ENCODE peak calls at places on chromosomes 11 and 22, in four cellular contexts. Y, P, B and R are unnamed samples. For H3F3A, the result is how much of the 10 kb centered on the place peaks cover.

GRCh38 chr11:117290809-117291396 is at the start of gene BACE1-AS:
- DNase-seq in P (no peak), B (no peak), Y (no peak), R (no peak)

GRCh38 chr11:38460901-38461300 is 1862.9 kb upstream of the RAG2 start:
- DNase-seq in P (peak), B (peak), Y (peak), R (no peak)

GRCh38 chr11:75782540-75783263 is 14.1 kb downstream of the DGAT2 start:
- DNase-seq in P (no peak), Y (no peak), B (peak), R (no peak)

GRCh38 chr11:74278721-74279148 is 32.7 kb downstream of the P4HA3 start:
- DNase-seq in P (peak), B (peak), Y (no peak), R (no peak)

GRCh38 chr11:6607190-6607635 is 3.6 kb downstream of the ILK start:
- DNase-seq in B (no peak), P (no peak), Y (no peak), R (no peak)

GRCh38 chr11:86983071-86983488 is 27.9 kb upstream of the FZD4 start:
- DNase-seq in Y (no peak), B (peak), P (peak), R (no peak)

GRCh38 chr11:130782361-130783221 is 133.7 kb downstream of the SNX19 start:
- DNase-seq in B (peak), P (peak), Y (peak), R (no peak)

GRCh38 chr22:40204331-40205116 is 26.8 kb downstream of the TNRC6B start:
- DNase-seq in B (no peak), Y (no peak), P (no peak), R (peak)

GRCh38 chr11:75526192-75526541 is 426 bp upstream of the GDPD5 start:
- DNase-seq in B (no peak), P (no peak), Y (no peak), R (no peak)

GRCh38 chr11:86459682-86460460 is 85.2 kb downstream of the CCDC81 start:
- DNase-seq in P (peak), B (peak), Y (peak), R (peak)

GRCh38 chr11:126149759-126150236 is 61.7 kb downstream of the RPUSD4 start:
- DNase-seq in P (no peak), B (no peak), Y (no peak), R (no peak)

GRCh38 chr11:69530278-69531070 is 49.0 kb downstream of the LINC01488 start:
- DNase-seq in P (no peak), B (no peak), Y (no peak), R (no peak)

GRCh38 chr11:76148207-76148606 is 58.1 kb downstream of the WNT11 start:
- DNase-seq in P (no peak), Y (no peak), B (peak), R (no peak)

GRCh38 chr11:25755918-25756584 is 575.9 kb upstream of the ANO3 start:
- DNase-seq in B (no peak), Y (no peak), P (no peak), R (no peak)

GRCh38 chr22:44669725-44670027 is 32.3 kb upstream of the PRR5 start:
- DNase-seq in Y (peak), P (no peak), B (no peak), R (peak)

GRCh38 chr11:38680746-38681145 is 2082.7 kb upstream of the RAG2 start:
- DNase-seq in P (peak), B (peak), Y (no peak), R (no peak)

GRCh38 chr11:92322225-92322624 is 97.6 kb downstream of the FAT3 start:
- DNase-seq in B (peak), P (no peak), Y (no peak), R (no peak)

GRCh38 chr22:38481871-38482332 is 14.0 kb downstream of the KDELR3 start:
- DNase-seq in B (no peak), P (no peak), Y (no peak), R (no peak)

GRCh38 chr22:38485783-38486182 is 17.9 kb downstream of the KDELR3 start:
- DNase-seq in Y (no peak), B (no peak), P (no peak), R (no peak)

GRCh38 chr22:38481162-38481870 is 13.4 kb downstream of the KDELR3 start:
- DNase-seq in B (no peak), P (no peak), Y (no peak), R (no peak)

GRCh38 chr22:38484244-38484643 is 16.3 kb downstream of the KDELR3 start:
- DNase-seq in Y (no peak), P (no peak), B (no peak), R (no peak)

GRCh38 chr22:38482662-38483308 is 14.9 kb downstream of the KDELR3 start:
- DNase-seq in P (no peak), Y (no peak), B (no peak), R (no peak)
- H3F3A ChIP-seq in P (half or more), Y (under half), B (under half), R (under half)

GRCh38 chr22:37549704-37550059 is 10.6 kb upstream of the CDC42EP1 start:
- DNase-seq in B (no peak), P (peak), Y (no peak), R (peak)
- H3F3A ChIP-seq in B (under half), P (under half), Y (under half), R (under half)

GRCh38 chr22:20549232-20549841 is 41.9 kb downstream of the MED15 start:
- DNase-seq in P (no peak), Y (peak), B (no peak), R (no peak)

GRCh38 chr22:20548806-20549205 is 41.4 kb downstream of the MED15 start:
- DNase-seq in B (no peak), Y (no peak), P (no peak), R (no peak)

GRCh38 chr22:20551805-20552449 is 44.5 kb downstream of the MED15 start:
- DNase-seq in Y (no peak), B (no peak), P (no peak), R (no peak)

GRCh38 chr22:20550851-20551744 is 43.7 kb downstream of the MED15 start:
- DNase-seq in Y (peak), P (no peak), B (no peak), R (no peak)

DNA sequence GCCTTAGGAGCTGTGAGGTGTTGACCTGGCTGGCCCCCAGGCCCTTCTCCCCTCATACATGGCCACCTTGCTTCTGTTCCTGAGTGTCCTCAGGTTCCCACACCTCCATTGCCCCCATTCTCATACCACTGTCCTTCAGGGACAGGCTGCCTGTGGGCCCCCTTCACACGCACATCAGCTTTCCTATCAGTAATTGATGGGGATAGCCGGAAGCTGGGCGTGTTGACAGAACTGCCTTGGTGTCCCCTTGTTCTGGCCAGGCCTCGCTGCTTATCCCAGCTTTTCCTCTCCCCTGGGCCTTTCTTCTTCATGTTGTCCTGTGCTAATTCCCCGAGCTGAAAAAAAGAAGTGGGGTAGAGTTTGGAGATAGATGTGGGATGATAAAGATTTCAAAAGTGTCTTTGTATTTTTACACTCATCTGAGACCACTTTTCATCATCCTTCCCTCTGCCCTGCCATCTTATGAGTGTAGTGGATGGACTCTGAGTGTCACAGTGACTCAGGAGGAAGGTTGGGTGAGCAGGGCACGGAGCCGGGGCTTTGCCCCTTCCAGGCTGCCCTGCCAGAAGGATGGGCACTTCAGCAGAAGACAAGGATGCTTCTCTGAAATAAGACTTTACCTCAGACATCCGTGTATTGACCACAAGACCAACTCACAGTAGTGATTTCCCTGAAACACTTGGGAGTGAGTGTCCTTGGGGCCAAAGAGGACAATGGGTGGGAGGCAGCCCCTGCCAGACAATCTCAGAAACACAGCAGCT is 42.8 kb downstream of the MED15 start:
- DNase-seq in Y (no peak), B (no peak), P (no peak), R (no peak)
- H3F3A ChIP-seq in Y (under half), B (under half), P (under half), R (under half)

DNA sequence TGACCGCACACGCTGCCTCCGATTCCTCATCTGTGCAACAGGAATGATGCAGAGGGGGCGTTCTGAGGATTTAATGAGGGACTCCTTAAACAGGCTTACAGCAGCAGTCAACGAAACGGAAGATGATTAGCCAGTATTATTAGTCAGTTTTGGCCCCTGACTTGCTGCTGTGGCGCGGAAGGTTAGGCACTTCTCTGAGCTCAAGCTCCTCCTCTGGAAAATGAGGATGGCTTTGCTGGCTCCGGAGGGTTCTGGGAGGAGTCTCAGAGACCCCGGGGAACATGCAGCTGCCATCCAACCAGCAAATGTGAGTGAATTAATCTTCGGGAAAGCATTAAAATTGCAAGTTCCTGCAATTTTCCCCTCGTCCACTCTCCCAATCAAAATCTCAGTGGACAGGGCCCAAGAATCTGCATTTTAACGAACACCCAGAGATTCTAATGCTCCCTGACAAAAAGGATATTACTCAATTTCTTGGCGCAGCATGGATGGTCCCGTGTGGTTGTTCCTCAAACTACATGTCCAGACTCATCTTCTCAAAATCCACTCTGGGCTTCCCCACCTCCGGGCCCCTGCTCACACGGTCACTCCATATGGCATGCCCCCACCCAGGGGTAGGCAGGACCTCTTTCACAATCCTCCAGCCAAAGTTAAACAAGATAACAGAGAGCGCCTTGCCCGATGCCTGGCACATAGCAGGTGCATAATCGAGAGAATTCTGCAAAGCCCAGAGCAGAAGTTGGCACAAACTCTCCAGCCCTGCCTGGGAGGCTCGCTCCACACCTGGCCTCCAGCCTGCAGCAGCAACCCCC is 6.4 kb downstream of the ELFN2 start:
- DNase-seq in P (no peak), Y (peak), B (no peak), R (no peak)
- H3F3A ChIP-seq in P (under half), Y (under half), B (under half), R (under half)

DNA sequence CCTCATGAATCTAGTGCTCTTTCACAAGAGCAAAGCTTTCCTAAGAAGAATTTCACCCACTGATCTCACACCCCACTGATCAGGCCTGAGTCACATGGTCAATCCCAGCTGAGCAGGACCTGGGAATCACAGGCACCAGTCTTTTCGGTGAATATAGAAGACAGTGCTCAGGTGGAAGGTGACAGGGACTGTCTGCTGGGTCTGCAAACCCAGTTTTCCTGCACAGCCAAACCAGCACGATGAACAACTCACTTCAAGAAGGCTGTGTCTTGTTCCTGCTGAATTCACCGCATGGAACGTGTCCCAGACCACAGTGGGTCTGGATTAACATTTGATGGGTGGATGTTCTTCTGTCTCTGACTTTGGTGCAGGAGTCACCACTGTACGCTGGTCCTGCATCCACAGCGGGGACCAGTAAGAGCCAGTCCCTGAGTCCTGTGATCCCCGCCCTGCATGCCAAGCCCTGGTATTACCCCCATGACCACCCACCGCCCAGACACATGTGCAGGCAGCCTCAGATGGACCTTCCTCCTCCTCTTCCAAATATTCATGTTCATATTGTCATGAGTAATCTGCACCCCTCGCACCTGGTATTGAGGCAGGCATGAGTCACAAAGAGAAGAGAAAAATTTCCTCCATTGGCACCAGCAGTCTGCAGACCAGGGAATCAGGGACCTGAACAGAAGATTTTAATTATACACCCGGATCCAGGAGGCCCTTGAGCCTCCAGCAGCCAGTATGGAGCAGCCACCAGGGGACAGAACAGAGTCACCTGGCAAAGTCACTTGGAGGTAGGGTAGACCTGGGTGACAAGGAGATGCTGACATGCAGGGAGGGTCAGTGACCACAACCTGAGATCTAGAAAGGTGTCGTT is 8.6 kb upstream of the IGLL5 start:
- DNase-seq in B (peak), Y (no peak), P (no peak), R (no peak)
- H3F3A ChIP-seq in B (under half), Y (under half), P (under half), R (under half)

GRCh38 chr22:38487946-38488345 is 18.2 kb downstream of the DDX17 start:
- DNase-seq in Y (no peak), B (no peak), P (no peak), R (no peak)
- H3F3A ChIP-seq in Y (under half), B (under half), P (half or more), R (under half)

GRCh38 chr11:11981840-11982239 is 26.6 kb downstream of the DKK3 start:
- DNase-seq in P (no peak), Y (no peak), B (no peak), R (no peak)
- H3F3A ChIP-seq in P (under half), Y (under half), B (under half), R (half or more)